ENCODE peak calls at places on chromosomes 2 and 18, in five cellular contexts. Y is MCF 10A, V is sigmoid colon, A is RWPE1, O is A549. M is an unnamed sample.

GRCh38 chr2:209808521-209808920 is 36.9 kb downstream of the UNC80 start:
- DNase-seq in O (no peak), Y (no peak), V (no peak), A (no peak), M (no peak)

GRCh38 chr2:135839713-135840112 is 2.7 kb upstream of the LCT start:
- DNase-seq in V (no peak), O (no peak), A (no peak), Y (no peak), M (no peak)

GRCh38 chr2:174492963-174493431 is 6.2 kb upstream of the GPR155 start:
- DNase-seq in Y (no peak), O (no peak), V (no peak), A (no peak), M (peak)

GRCh38 chr2:86673011-86673410 is 47.1 kb upstream of the RMND5A start:
- DNase-seq in O (no peak), V (no peak), Y (no peak), A (no peak), M (no peak)

GRCh38 chr2:29193681-29194080 is 78.5 kb downstream of the CLIP4 start:
- DNase-seq in O (no peak), Y (no peak), V (no peak), A (no peak), M (no peak)

GRCh38 chr2:1173528-1173927 is 222.9 kb downstream of the SNTG2 start:
- DNase-seq in Y (no peak), O (no peak), A (no peak), V (no peak), M (no peak)

GRCh38 chr2:158098171-158098570 is 3.5 kb upstream of the UPP2 start:
- DNase-seq in V (no peak), Y (no peak), A (no peak), O (no peak), M (no peak)

GRCh38 chr2:120834206-120834605 is 98.5 kb downstream of the GLI2 start:
- DNase-seq in A (no peak), Y (no peak), O (no peak), V (peak), M (no peak)

GRCh38 chr2:195307751-195308150 is 349.3 kb upstream of the SLC39A10 start:
- DNase-seq in A (no peak), Y (no peak), O (peak), V (no peak), M (no peak)

GRCh38 chr2:153870308-153870707 is 1.4 kb upstream of the GALNT13 start:
- DNase-seq in O (peak), V (no peak), A (no peak), Y (peak), M (no peak)

GRCh38 chr2:224126001-224126400 is 86.9 kb upstream of the SERPINE2 start:
- DNase-seq in A (no peak), Y (no peak), V (no peak), O (no peak), M (no peak)

GRCh38 chr2:217729426-217730058 is 273.3 kb downstream of the TNS1 start:
- DNase-seq in V (no peak), Y (no peak), O (no peak), A (no peak), M (no peak)

GRCh38 chr18:1050012-1050657 is 145.5 kb downstream of the ADCYAP1 start:
- DNase-seq in O (no peak), V (no peak), A (peak), Y (peak), M (no peak)

GRCh38 chr18:47979611-47980200 is 49.2 kb upstream of the SMAD2 start:
- DNase-seq in V (no peak), O (no peak), A (no peak), Y (no peak), M (no peak)

GRCh38 chr18:32980896-32981295 is 208.1 kb upstream of the KLHL14 start:
- DNase-seq in V (no peak), Y (no peak), A (no peak), O (no peak), M (no peak)

GRCh38 chr18:8889479-8889878 is 184.1 kb downstream of the MTCL1 start:
- DNase-seq in Y (no peak), A (no peak), O (no peak), V (no peak), M (no peak)

GRCh38 chr2:102367331-102367971 is 11.9 kb downstream of the IL18R1 start:
- DNase-seq in Y (no peak), O (no peak), V (no peak), A (no peak), M (peak)

GRCh38 chr2:136072616-136073015 is 45.3 kb downstream of the CXCR4 start:
- DNase-seq in A (no peak), O (no peak), Y (no peak), V (no peak), M (no peak)

GRCh38 chr2:54227798-54228197 is 28.2 kb downstream of the TSPYL6 start:
- DNase-seq in Y (no peak), O (no peak), V (no peak), A (no peak), M (no peak)

GRCh38 chr2:34652636-34653035 is 1053.5 kb upstream of the FAM98A start:
- DNase-seq in O (no peak), A (no peak), Y (peak), V (no peak), M (peak)

GRCh38 chr2:65055427-65056214 is 595 bp upstream of the CEP68 start:
- DNase-seq in O (no peak), A (no peak), V (no peak), Y (no peak), M (peak)

GRCh38 chr18:35642802-35643201 is 61.3 kb downstream of the GALNT1 start:
- DNase-seq in A (no peak), Y (no peak), V (no peak), O (no peak), M (no peak)

GRCh38 chr2:30963184-30963583 is 155.9 kb upstream of the CAPN13 start:
- DNase-seq in Y (no peak), A (no peak), O (no peak), V (no peak), M (no peak)

GRCh38 chr2:44542520-44542919 is 180.8 kb downstream of the CAMKMT start:
- DNase-seq in V (no peak), Y (no peak), A (no peak), O (no peak), M (no peak)

GRCh38 chr18:79497638-79498081 is 101.9 kb downstream of the NFATC1 start:
- DNase-seq in O (no peak), Y (no peak), V (no peak), A (no peak), M (no peak)

GRCh38 chr2:172096661-172097547 is 5.8 kb downstream of the DLX2 start:
- DNase-seq in A (peak), V (peak), Y (peak), O (no peak), M (no peak)

GRCh38 chr18:11885278-11885991 is 22.7 kb downstream of the MPPE1 start:
- DNase-seq in V (no peak), A (no peak), Y (no peak), O (no peak), M (no peak)

GRCh38 chr2:26740890-26741302 is 23.2 kb upstream of the SLC35F6 start:
- DNase-seq in A (no peak), V (no peak), O (peak), Y (no peak), M (peak)

GRCh38 chr2:160989778-160990177 is 170.4 kb upstream of the TANK start:
- DNase-seq in A (no peak), O (no peak), V (no peak), Y (no peak), M (no peak)

GRCh38 chr2:179981085-179981484 is 26.0 kb downstream of the CWC22 start:
- DNase-seq in A (no peak), O (no peak), Y (peak), V (no peak), M (no peak)

GRCh38 chr2:172288603-172289002 is 138.8 kb upstream of the ITGA6 start:
- DNase-seq in Y (peak), A (peak), O (no peak), V (no peak), M (no peak)

GRCh38 chr2:182646763-182647498 is 69.1 kb upstream of the DNAJC10 start:
- DNase-seq in Y (no peak), V (no peak), A (no peak), O (no peak), M (no peak)

GRCh38 chr18:46148810-46149209 is 44.6 kb downstream of the HAUS1 start:
- DNase-seq in V (no peak), Y (peak), O (peak), A (peak), M (peak)

GRCh38 chr18:3447035-3447894 is 2.7 kb upstream of the TGIF1 start:
- DNase-seq in A (peak), V (peak), Y (peak), O (no peak), M (no peak)

GRCh38 chr2:187093771-187094412 is 244.9 kb upstream of the ZSWIM2 start:
- DNase-seq in O (no peak), A (no peak), V (no peak), Y (no peak), M (no peak)

GRCh38 chr2:78417355-78417754 is 608.1 kb upstream of the REG3G start:
- DNase-seq in A (no peak), Y (no peak), O (no peak), V (no peak), M (no peak)

GRCh38 chr18:54387631-54388030 is 29.9 kb downstream of the C18orf54 start:
- DNase-seq in V (no peak), O (no peak), A (no peak), Y (peak), M (no peak)

GRCh38 chr18:54390838-54391237 is 33.1 kb downstream of the C18orf54 start:
- DNase-seq in A (no peak), O (no peak), Y (no peak), V (no peak), M (no peak)

GRCh38 chr18:54389143-54389505 is 31.4 kb downstream of the C18orf54 start:
- DNase-seq in V (no peak), O (no peak), Y (no peak), A (no peak), M (no peak)

GRCh38 chr18:54386043-54386442 is 28.3 kb downstream of the C18orf54 start:
- DNase-seq in A (no peak), O (no peak), V (no peak), Y (no peak), M (no peak)

GRCh38 chr18:54388203-54389142 is 30.8 kb downstream of the C18orf54 start:
- DNase-seq in O (peak), V (no peak), A (peak), Y (peak), M (peak)
- TF ChIP-seq CTCF in O (no peak), V (no peak), A (no peak), Y (no peak), M (no peak)

DNA sequence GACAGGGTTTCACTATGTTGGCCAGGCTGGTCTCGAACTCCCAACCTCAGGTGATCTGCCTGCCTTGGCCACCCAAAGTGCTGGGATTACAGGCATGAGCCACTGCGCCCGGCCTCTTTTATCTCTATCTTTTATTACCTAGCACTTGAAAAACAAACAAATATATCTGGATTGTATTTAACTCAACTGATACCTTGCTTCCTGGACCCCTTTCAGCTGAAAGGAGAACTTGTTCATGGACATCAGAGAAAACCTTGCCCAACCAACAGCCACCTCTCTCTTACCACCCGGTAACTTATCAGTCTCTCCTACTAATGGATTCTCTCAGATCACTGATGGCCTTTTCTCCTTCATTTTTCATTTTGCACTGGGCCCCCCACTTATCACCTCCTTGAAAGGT is 6.8 kb downstream of the RETSAT start:
- DNase-seq in V (no peak), A (no peak), Y (no peak), O (no peak), M (no peak)
- TF ChIP-seq CTCF in V (no peak), A (no peak), Y (no peak), O (no peak), M (no peak)

DNA sequence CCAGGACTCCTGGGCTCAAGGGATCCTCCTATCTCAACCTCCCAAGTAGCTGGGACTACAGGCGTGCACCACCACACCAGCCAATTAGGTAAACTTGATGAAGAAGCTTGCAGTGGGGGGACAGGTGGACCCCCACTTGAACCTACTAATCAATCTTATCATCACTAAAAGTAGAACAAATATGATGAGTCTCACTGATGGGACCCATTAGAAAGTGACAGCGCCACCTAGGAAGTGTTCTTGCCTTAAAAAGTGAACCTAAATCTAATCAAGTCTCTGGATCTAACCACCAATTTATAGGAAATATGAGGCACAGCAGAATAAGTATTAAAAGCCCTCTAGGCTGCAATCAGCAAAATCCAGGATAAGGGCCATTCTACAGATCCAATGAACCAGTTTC is 79.2 kb downstream of the BIN1 start:
- DNase-seq in A (no peak), Y (no peak), O (peak), V (no peak), M (no peak)
- TF ChIP-seq CTCF in A (no peak), Y (no peak), O (peak), V (no peak), M (no peak)

GRCh38 chr2:96602330-96602823 is 35.7 kb downstream of the KANSL3 start:
- DNase-seq in Y (no peak), O (peak), V (no peak), A (no peak), M (peak)
- TF ChIP-seq CTCF in Y (no peak), O (no peak), V (no peak), A (no peak), M (peak)

GRCh38 chr2:196618661-196619060 is 20.9 kb upstream of the CCDC150 start:
- DNase-seq in A (no peak), V (no peak), Y (no peak), O (no peak), M (no peak)

GRCh38 chr2:196610796-196611195 is 28.7 kb upstream of the CCDC150 start:
- DNase-seq in O (no peak), V (no peak), Y (no peak), A (no peak), M (no peak)

GRCh38 chr2:196617430-196617829 is 22.1 kb upstream of the CCDC150 start:
- DNase-seq in Y (no peak), V (no peak), A (no peak), O (no peak), M (no peak)

GRCh38 chr2:196609806-196610205 is 29.7 kb upstream of the CCDC150 start:
- DNase-seq in V (no peak), A (no peak), O (no peak), Y (no peak), M (no peak)

DNA sequence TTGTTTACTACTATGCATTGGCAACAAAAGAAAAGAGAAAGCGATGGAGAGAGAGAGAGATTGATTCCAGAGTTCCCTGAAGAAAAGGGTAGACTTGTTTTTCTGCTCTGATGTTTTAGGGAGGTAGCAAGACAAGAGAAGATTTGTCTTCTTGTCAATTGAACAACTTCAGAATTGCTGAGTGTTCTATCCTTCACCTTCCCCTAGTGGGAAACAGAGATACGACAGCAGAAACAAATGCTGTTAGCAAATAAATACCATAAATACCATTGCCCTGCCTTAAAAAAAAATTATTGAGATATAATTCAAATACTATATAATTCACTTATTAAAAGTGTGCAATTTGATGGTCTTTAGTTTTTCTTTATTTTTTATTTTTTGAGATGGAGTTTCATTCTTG is 26.2 kb upstream of the CCDC150 start:
- DNase-seq in V (no peak), A (no peak), Y (no peak), O (no peak), M (no peak)
- TF ChIP-seq CTCF in V (no peak), A (no peak), Y (no peak), O (no peak), M (no peak)

GRCh38 chr2:12265646-12266045 is 451.1 kb upstream of the TRIB2 start:
- DNase-seq in V (no peak), Y (no peak), O (no peak), A (no peak), M (no peak)

GRCh38 chr2:12263730-12264129 is 453.0 kb upstream of the TRIB2 start:
- DNase-seq in Y (no peak), O (no peak), A (no peak), V (no peak), M (no peak)

GRCh38 chr2:12259497-12259896 is 457.2 kb upstream of the TRIB2 start:
- DNase-seq in A (no peak), Y (no peak), V (no peak), O (no peak), M (no peak)

GRCh38 chr2:12262681-12263436 is 453.9 kb upstream of the TRIB2 start:
- DNase-seq in A (no peak), V (peak), Y (peak), O (no peak), M (peak)

DNA sequence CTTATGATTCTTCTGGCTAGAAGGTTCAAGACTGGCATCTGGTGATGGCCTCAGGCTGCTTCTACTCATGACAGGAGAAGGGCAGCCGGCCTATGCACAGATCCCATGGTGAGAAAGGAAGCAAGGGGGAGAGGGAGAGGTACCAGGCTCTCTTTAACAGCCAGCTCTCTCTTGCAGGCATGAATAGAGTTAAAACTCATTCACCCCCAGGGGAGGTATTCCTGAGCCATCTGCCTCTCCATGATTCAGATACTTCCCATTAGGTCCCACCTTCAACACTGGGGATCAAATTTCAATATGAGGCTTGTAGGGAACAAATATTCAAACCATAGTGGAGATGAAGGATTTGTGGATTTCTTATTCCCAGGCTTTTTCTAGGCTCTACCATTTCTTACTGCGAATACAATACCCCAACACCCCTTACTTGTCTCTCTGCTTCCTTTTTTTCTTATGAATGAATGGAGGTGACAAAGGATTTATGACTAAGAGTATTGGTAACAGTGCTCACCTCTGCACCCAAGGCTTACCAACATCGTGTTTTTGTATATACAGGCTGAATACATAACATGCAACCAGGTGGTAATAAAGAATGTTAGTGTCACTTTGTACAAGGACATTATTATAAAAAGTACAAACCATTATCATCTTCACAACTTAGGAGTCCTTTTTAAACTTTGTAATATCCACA is 454.6 kb upstream of the TRIB2 start:
- DNase-seq in Y (peak), A (peak), V (no peak), O (no peak), M (no peak)
- TF ChIP-seq CTCF in Y (no peak), A (no peak), V (no peak), O (no peak), M (no peak)

DNA sequence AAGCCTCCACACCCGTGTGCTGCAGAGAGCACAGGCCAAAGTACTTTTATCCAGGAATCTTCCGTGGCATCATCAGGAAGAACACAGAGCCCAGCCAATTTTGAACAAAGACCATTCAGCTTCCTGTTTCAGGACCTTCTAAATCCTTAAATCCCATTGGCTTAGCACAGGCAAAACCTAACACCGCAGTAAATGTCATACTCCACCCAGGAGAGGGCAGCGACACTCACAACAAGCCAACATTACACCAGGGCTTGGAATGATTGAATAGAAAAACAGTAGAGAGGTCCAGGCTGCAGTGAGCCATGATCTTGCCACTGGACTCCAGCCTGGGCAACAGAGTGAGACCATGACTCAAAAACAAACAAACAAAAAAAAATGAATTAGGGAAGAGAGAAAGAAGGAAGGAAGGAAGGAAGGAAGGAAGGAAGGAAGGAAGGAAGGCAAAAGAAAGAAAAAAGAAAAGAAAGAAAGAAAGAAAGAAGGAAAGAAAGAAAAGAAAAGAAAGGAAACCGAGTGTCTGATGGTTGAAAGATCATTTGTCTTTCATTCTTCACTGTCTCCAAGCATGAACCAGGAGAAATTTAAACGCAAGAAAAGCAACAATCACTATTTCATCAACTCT is 144.6 kb upstream of the SATB2 start:
- DNase-seq in O (peak), V (no peak), Y (peak), A (no peak), M (no peak)
- TF ChIP-seq CTCF in O (no peak), V (no peak), Y (no peak), A (no peak), M (no peak)

M was measured in GM12865.